ENCODE peak calls at places on chromosomes 12 and 14, in four cellular contexts. Q is pancreas, E is astrocyte of the spinal cord, A is heart left ventricle. G is an unnamed sample.

GRCh38 chr12:50686406-50686805 is 77.5 kb upstream of the ATF1 start:
- DNase-seq in Q (no peak), E (no peak), A (no peak), G (no peak)

GRCh38 chr14:61103541-61104339 is 122.7 kb downstream of the SLC38A6 start:
- DNase-seq in Q (no peak), E (peak), A (peak), G (peak)

GRCh38 chr12:16349132-16349463 is 1.7 kb downstream of the MGST1 start:
- DNase-seq in Q (peak), E (peak), A (peak), G (no peak)

GRCh38 chr12:104680070-104680469 is 223.3 kb downstream of the CHST11 start:
- DNase-seq in Q (no peak), E (peak), A (no peak), G (no peak)

GRCh38 chr12:111384596-111384995 is 15.7 kb upstream of the PHETA1 start:
- DNase-seq in Q (no peak), E (no peak), A (no peak), G (no peak)

GRCh38 chr12:130280226-130280625 is 57.5 kb upstream of the PIWIL1 start:
- DNase-seq in Q (no peak), E (no peak), A (no peak), G (no peak)

GRCh38 chr12:115201928-115202327 is 518.0 kb upstream of the TBX3 start:
- DNase-seq in Q (no peak), E (no peak), A (no peak), G (no peak)

GRCh38 chr14:52068741-52069616 is at the start of gene NID2:
- DNase-seq in Q (peak), E (peak), A (peak), G (no peak)

GRCh38 chr12:100326208-100326607 is 30.7 kb upstream of the SLC17A8 start:
- DNase-seq in Q (no peak), E (no peak), A (no peak), G (no peak)

GRCh38 chr12:2833810-2834209 is 1.0 kb downstream of the NRIP2 start:
- DNase-seq in Q (no peak), E (no peak), A (peak), G (no peak)

GRCh38 chr12:100529951-100530350 is 43.5 kb upstream of the GAS2L3 start:
- DNase-seq in Q (no peak), E (no peak), A (no peak), G (no peak)

GRCh38 chr12:2625267-2625666 is 169.5 kb upstream of the FKBP4 start:
- DNase-seq in Q (no peak), E (no peak), A (no peak), G (no peak)

GRCh38 chr12:109020750-109021380 is at the start of gene SVOP:
- DNase-seq in Q (peak), E (peak), A (peak), G (peak)

GRCh38 chr12:58433969-58434368 is 486.3 kb downstream of the LRIG3 start:
- DNase-seq in Q (no peak), E (no peak), A (no peak), G (no peak)

GRCh38 chr14:64244279-64244678 is 49.9 kb downstream of the ESR2 start:
- DNase-seq in Q (no peak), E (no peak), A (no peak), G (no peak)

GRCh38 chr12:15364221-15365170 is 42.2 kb downstream of the PTPRO start:
- DNase-seq in Q (no peak), E (peak), A (no peak), G (no peak)

GRCh38 chr14:90093942-90094595 is 32.3 kb downstream of the KCNK13 start:
- DNase-seq in Q (no peak), E (peak), A (no peak), G (peak)

GRCh38 chr12:28012333-28012918 is 39.9 kb upstream of the PTHLH start:
- DNase-seq in Q (no peak), E (no peak), A (no peak), G (no peak)

GRCh38 chr12:104513681-104514080 is 56.9 kb downstream of the CHST11 start:
- DNase-seq in Q (no peak), E (peak), A (no peak), G (no peak)

GRCh38 chr14:103879570-103880333 is 32.4 kb upstream of the PPP1R13B start:
- DNase-seq in Q (peak), E (no peak), A (peak), G (no peak)

GRCh38 chr12:132953163-132953425 is 3.0 kb downstream of the ZNF605 start:
- DNase-seq in Q (no peak), E (no peak), A (no peak), G (no peak)

GRCh38 chr12:125329239-125330238 is 264.3 kb downstream of the AACS start:
- DNase-seq in Q (no peak), E (no peak), A (no peak), G (no peak)

GRCh38 chr12:67482751-67483661 is 165.5 kb upstream of the DYRK2 start:
- DNase-seq in Q (peak), E (peak), A (peak), G (peak)

GRCh38 chr12:51389302-51389999 is 1.8 kb downstream of the GALNT6 start:
- DNase-seq in Q (no peak), E (no peak), A (no peak), G (peak)

DNA sequence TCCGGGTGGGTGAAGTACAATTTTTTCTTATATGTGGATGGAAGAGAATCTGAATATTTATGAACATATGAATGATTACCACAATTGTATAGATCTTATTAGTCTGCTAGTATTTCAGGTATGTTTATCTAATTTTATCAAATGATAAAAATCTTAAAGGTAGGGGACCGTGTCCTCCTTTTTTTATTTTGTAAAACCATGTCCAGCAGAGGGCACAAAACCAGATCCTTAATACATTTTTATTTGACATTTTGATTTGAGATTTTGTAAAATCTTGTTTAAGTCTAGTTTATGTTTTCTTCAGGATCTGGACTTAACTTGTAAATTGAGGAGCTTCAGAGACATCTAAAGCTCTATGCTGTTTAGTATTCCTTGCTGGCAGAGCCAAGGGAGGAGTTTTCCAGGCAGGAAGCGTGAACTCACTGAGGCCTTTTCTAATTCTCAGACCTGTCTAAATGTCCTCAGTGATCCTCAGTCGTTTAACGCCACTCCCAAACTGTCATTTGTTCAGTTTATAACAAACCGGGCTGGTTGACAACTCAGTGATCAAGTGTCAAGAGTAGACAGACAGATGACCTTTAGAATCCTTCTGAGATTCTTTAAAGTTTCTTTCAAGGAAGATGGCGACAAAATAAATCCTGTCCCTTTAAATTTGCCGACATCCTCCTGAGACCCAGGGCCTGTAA is 263.9 kb downstream of the KTN1 start:
- DNase-seq in Q (no peak), E (peak), A (no peak), G (no peak)
- TF ChIP-seq CTCF in Q (no peak), E (no peak), A (no peak), G (peak)

GRCh38 chr14:76760331-76761197 is 704 bp upstream of the VASH1 start:
- DNase-seq in Q (no peak), E (no peak), A (no peak), G (no peak)
- H3K4me3 ChIP-seq in Q (peak), E (peak), A (peak), G (peak)

DNA sequence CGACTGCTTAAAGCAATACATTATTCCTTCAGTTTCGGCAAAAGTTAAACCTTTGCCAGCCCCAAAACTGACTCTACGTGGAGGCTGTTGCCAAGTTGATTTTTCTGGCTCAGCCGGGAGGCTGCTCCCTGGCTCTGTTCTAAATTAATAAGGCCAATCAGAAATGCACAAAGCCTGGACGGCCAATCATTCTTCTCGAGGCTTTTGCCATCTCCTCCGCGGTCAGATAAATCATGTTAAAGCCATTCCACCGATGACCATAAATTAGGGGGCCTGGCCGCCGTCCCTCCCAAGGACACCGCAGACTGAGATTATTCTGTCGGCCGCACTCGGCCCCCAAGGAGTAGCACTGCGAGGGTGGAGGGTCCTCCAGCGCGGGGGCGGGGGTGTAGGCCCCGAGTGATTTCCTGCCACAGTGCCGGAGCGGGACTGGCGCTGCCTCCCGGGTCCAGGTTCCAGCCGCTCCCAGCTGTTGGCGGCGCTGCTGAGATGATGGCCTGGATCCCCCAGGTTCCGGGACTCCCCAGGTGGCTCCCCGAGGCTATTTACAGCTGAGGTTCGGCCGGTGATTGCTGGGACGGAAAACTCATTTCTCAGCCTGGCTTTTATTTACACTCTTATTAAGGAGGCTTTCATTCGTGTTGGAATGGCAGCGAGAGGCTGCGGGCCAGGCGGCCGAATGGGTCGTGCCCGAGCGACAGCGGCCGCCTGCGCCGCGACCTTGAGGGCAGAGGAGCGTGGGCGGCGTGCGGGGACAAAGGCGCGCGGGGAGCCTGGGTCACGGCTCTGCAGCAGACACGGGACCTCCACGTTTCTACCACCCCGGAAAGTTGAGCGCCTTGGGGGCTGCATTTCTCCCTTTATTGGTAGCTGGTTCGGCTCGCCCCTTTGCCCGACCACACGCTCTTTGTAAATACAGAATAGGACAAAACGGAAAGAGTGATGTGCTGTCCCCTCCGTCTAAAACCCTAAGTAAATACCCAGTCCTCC is 165.2 kb downstream of the MON2 start:
- DNase-seq in Q (peak), E (peak), A (peak), G (no peak)
- TF ChIP-seq CTCF in Q (no peak), E (peak), A (no peak), G (peak)

GRCh38 chr14:85604671-85605070 is 74.7 kb downstream of the FLRT2 start:
- DNase-seq in Q (no peak), E (no peak), A (no peak), G (no peak)

GRCh38 chr14:85602366-85602765 is 72.4 kb downstream of the FLRT2 start:
- DNase-seq in Q (no peak), E (no peak), A (no peak), G (no peak)

GRCh38 chr14:85604021-85604420 is 74.1 kb downstream of the FLRT2 start:
- DNase-seq in Q (no peak), E (no peak), A (no peak), G (no peak)

GRCh38 chr14:85607571-85608219 is 77.8 kb downstream of the FLRT2 start:
- DNase-seq in Q (no peak), E (peak), A (no peak), G (peak)
- H3K4me3 ChIP-seq in Q (no peak), E (no peak), A (no peak), G (no peak)

G was measured in retinal pigment epithelial cell.